ENCODE peak calls at places on chromosomes 2 and 18, in nine cellular contexts. D is B cell; Q is fibroblast of mammary gland; I is activated CD4-positive, alpha-beta T cell treated with anti-CD3 and anti-CD28 coated beads, Interleukin-2, amount 50 U/mL, for 4 hours; F is activated gamma-delta T cell; G is kidney; M is Ammon's horn; B is stimulated activated naive B cell treated with anti-CD40 and anti-IgM and Interleukin-4, amounts not matched to agents 10 μg/mL and 1 μg/mL and 100 μg/mL, for 72 hours; V is bronchial epithelial cell. P is an unnamed sample.

GRCh38 chr18:33184918-33185317 is 255.6 kb downstream of the CCDC178 start:
- DNase-seq in D (no peak), Q (no peak), I (no peak), F (no peak), G (no peak), M (no peak), B (no peak), V (no peak), P (no peak)

GRCh38 chr2:237603718-237604362 is 13.3 kb upstream of the RAB17 start:
- DNase-seq in D (peak; percentile 78), Q (peak; percentile 65), I (peak; percentile 35), F (no peak), G (no peak), M (peak; percentile 55), B (peak; percentile 46), V (peak; percentile 29), P (peak; percentile 54)

GRCh38 chr2:44836916-44837315 is 104.6 kb upstream of the SIX3 start:
- DNase-seq in D (no peak), Q (no peak), I (no peak), F (no peak), G (no peak), M (no peak), B (no peak), V (no peak), P (no peak)

GRCh38 chr2:121862286-121862685 is 106.8 kb downstream of the TSN start:
- DNase-seq in D (no peak), Q (no peak), I (no peak), F (no peak), G (no peak), M (no peak), B (no peak), V (no peak), P (no peak)

GRCh38 chr2:168427451-168427850 is 28.6 kb upstream of the CERS6 start:
- DNase-seq in D (no peak), Q (peak; percentile 92), I (no peak), F (no peak), G (no peak), M (no peak), B (no peak), V (no peak), P (no peak)

GRCh38 chr18:51398104-51398503 is 200.6 kb upstream of the MEX3C start:
- DNase-seq in D (no peak), Q (no peak), I (no peak), F (no peak), G (no peak), M (peak; percentile 65), B (no peak), V (no peak), P (no peak)

GRCh38 chr18:42365550-42365949 is 410.5 kb downstream of the PIK3C3 start:
- DNase-seq in D (no peak), Q (no peak), I (no peak), F (no peak), G (no peak), M (no peak), B (no peak), V (no peak), P (no peak)

GRCh38 chr2:228048838-228049490 is 132.5 kb downstream of the SPHKAP start:
- DNase-seq in D (no peak), Q (peak; percentile 67), I (no peak), F (no peak), G (no peak), M (peak; percentile 41), B (no peak), V (peak; percentile 98), P (peak; percentile 30)

GRCh38 chr2:97747285-97747684 is 33.9 kb downstream of the ZAP70 start:
- DNase-seq in D (peak; percentile 33), Q (no peak), I (no peak), F (no peak), G (no peak), M (no peak), B (no peak), V (no peak), P (no peak)

GRCh38 chr2:155099784-155100183 is 401.3 kb downstream of the KCNJ3 start:
- DNase-seq in D (no peak), Q (peak; percentile 0), I (no peak), F (no peak), G (no peak), M (no peak), B (no peak), V (peak; percentile 14), P (no peak)

GRCh38 chr2:18993756-18994155 is 364.7 kb downstream of the OSR1 start:
- DNase-seq in D (no peak), Q (peak; percentile 43), I (no peak), F (no peak), G (no peak), M (no peak), B (no peak), V (no peak), P (no peak)

GRCh38 chr2:200129756-200130462 is 174.5 kb downstream of the MAIP1 start:
- DNase-seq in D (no peak), Q (no peak), I (no peak), F (no peak), G (no peak), M (no peak), B (no peak), V (peak; percentile 91), P (no peak)

GRCh38 chr2:32446362-32446761 is 89.5 kb downstream of the BIRC6 start:
- DNase-seq in D (no peak), Q (no peak), I (no peak), F (no peak), G (no peak), M (no peak), B (no peak), V (no peak), P (no peak)

GRCh38 chr2:59073257-59073656 is 832.1 kb upstream of the FANCL start:
- DNase-seq in D (no peak), Q (no peak), I (no peak), F (no peak), G (no peak), M (no peak), B (no peak), V (no peak), P (no peak)

P was measured in heart left ventricle.